ENCODE peak calls at places on chromosomes 1 and 21, in ten cellular contexts. S, I, B, F, D, C, K, M, R and Q are unnamed samples.

GRCh38 chr21:41926807-41927171 is 27.0 kb downstream of the C2CD2 start:
- DNase-seq in S (no peak), I (no peak), B (no peak), F (no peak), D (no peak), C (no peak), K (no peak), M (no peak), R (no peak), Q (no peak)

GRCh38 chr1:25619101-25619890 is 2.7 kb downstream of the MAN1C1 start:
- DNase-seq in S (no peak), I (no peak), B (peak; percentile 64), F (peak; percentile 48), D (peak; percentile 45), C (no peak), K (peak; percentile 27), M (peak; percentile 54), R (peak; percentile 66), Q (no peak)

GRCh38 chr1:174359454-174359805 is 88.3 kb upstream of the GPR52 start:
- DNase-seq in S (no peak), I (no peak), B (no peak), F (no peak), D (no peak), C (no peak), K (no peak), M (no peak), R (no peak), Q (no peak)

GRCh38 chr1:114462341-114462740 is 48.7 kb downstream of the TRIM33 start:
- DNase-seq in S (no peak), I (no peak), B (no peak), F (no peak), D (no peak), C (no peak), K (no peak), M (no peak), R (no peak), Q (no peak)

GRCh38 chr1:13965770-13966398 is 265.9 kb downstream of the PRDM2 start:
- DNase-seq in S (peak; percentile 33), I (peak; percentile 50), B (peak; percentile 46), F (peak; percentile 32), D (no peak), C (peak; percentile 41), K (no peak), M (no peak), R (peak; percentile 20), Q (peak; percentile 53)

GRCh38 chr1:182633031-182633430 is 28.8 kb upstream of the RGS16 start:
- DNase-seq in S (no peak), I (no peak), B (no peak), F (no peak), D (no peak), C (no peak), K (no peak), M (no peak), R (no peak), Q (no peak)

GRCh38 chr1:180921386-180921785 is 8.7 kb downstream of the KIAA1614 start:
- DNase-seq in S (no peak), I (no peak), B (no peak), F (no peak), D (no peak), C (no peak), K (no peak), M (no peak), R (no peak), Q (no peak)

GRCh38 chr1:153429266-153430165 is 13.2 kb downstream of the S100A7A start:
- DNase-seq in S (no peak), I (no peak), B (no peak), F (no peak), D (no peak), C (no peak), K (no peak), M (no peak), R (no peak), Q (no peak)

GRCh38 chr1:115458426-115459114 is 120.5 kb upstream of the NGF start:
- DNase-seq in S (no peak), I (no peak), B (no peak), F (no peak), D (no peak), C (no peak), K (no peak), M (no peak), R (no peak), Q (peak; percentile 65)

GRCh38 chr21:43640437-43640836 is 18.9 kb downstream of the HSF2BP start:
- DNase-seq in S (no peak), I (no peak), B (no peak), F (no peak), D (no peak), C (no peak), K (no peak), M (no peak), R (no peak), Q (no peak)

GRCh38 chr1:149995927-149996326 is 14.6 kb downstream of the OTUD7B start:
- DNase-seq in S (no peak), I (peak; percentile 54), B (no peak), F (no peak), D (no peak), C (no peak), K (no peak), M (no peak), R (no peak), Q (no peak)

GRCh38 chr1:93965888-93966287 is 56.7 kb upstream of the GCLM start:
- DNase-seq in S (no peak), I (no peak), B (no peak), F (no peak), D (no peak), C (no peak), K (no peak), M (no peak), R (no peak), Q (no peak)